ENCODE peak calls at places on chromosomes 7 and 10, in seven cellular contexts. S is HFFc6; L is activated naive CD4-positive, alpha-beta T cell; P is M059J; B is astrocyte; M is endothelial cell; X is aorta. U is an unnamed sample.

GRCh38 chr10:484925-485661 is 204.4 kb downstream of the DIP2C start:
- DNase-seq in P (peak), X (peak), S (no peak), M (no peak), B (no peak), L (no peak), U (no peak)

GRCh38 chr7:44062180-44062902 is 3.0 kb downstream of the PGAM2 start:
- DNase-seq in S (no peak), X (peak), M (no peak), B (no peak), L (no peak), P (no peak), U (no peak)

GRCh38 chr7:47873767-47874166 is 74.5 kb downstream of the PKD1L1 start:
- DNase-seq in P (peak), M (no peak), L (no peak), B (peak), S (peak), X (no peak), U (no peak)

GRCh38 chr7:80481196-80481884 is 30.5 kb downstream of the GNAT3 start:
- DNase-seq in S (peak), P (peak), X (no peak), L (no peak), M (no peak), B (peak), U (no peak)

GRCh38 chr10:14358886-14359573 is 28.3 kb upstream of the FRMD4A start:
- DNase-seq in M (no peak), X (no peak), B (peak), L (no peak), S (no peak), P (peak), U (no peak)

GRCh38 chr7:2757361-2757903 is 69.4 kb downstream of the AMZ1 start:
- DNase-seq in M (no peak), S (peak), X (peak), P (peak), B (no peak), L (no peak), U (no peak)

GRCh38 chr7:55053651-55054226 is 34.9 kb downstream of the EGFR start:
- DNase-seq in P (no peak), M (no peak), L (no peak), X (no peak), B (peak), S (no peak), U (no peak)

GRCh38 chr10:103154464-103155299 is 38.4 kb downstream of the NT5C2 start:
- DNase-seq in B (peak), P (no peak), L (no peak), S (no peak), M (no peak), X (no peak), U (no peak)

GRCh38 chr10:79235765-79236755 is 111.2 kb upstream of the PPIF start:
- DNase-seq in S (no peak), M (no peak), B (no peak), X (no peak), P (no peak), L (no peak), U (no peak)

GRCh38 chr10:122657734-122658133 is 41.9 kb downstream of the C10orf120 start:
- DNase-seq in S (no peak), X (no peak), L (no peak), B (no peak), P (no peak), M (no peak), U (no peak)

GRCh38 chr7:522071-522937 is 2.7 kb upstream of the PDGFA start:
- DNase-seq in P (peak), B (peak), X (no peak), L (no peak), M (no peak), S (no peak), U (peak)

GRCh38 chr10:57874810-57875209 is 392.9 kb downstream of the IPMK start:
- DNase-seq in S (no peak), L (no peak), M (no peak), B (no peak), P (no peak), X (no peak), U (no peak)

GRCh38 chr10:22740180-22740579 is 25.8 kb upstream of the PIP4K2A start:
- DNase-seq in M (no peak), B (peak), S (no peak), X (no peak), L (no peak), P (peak), U (no peak)

GRCh38 chr10:133462512-133463305 is 9.0 kb downstream of the SCART1 start:
- DNase-seq in M (no peak), X (no peak), B (no peak), L (no peak), S (no peak), P (no peak), U (no peak)

GRCh38 chr7:33591481-33591880 is 313.9 kb upstream of the BMPER start:
- DNase-seq in B (no peak), P (no peak), L (no peak), X (no peak), S (no peak), M (no peak), U (no peak)

U was measured in GM19239.